ENCODE peak calls at places on chromosome 14, in eight cellular contexts. N is HFF-Myc; Q is activated T-cell treated with anti-CD3 and anti-CD28 coated beads, Interleukin-2, amount 50 U/mL, for 72 hours; L is activated CD4-positive, CD25-positive, alpha-beta regulatory T cell treated with anti-CD3 and anti-CD28 coated beads, Interleukin-2, amount 50 U/mL, for 72 hours; P is NCI-H1105; A is A549; R is CD4-positive, alpha-beta T cell; O is posterior vena cava. D is an unnamed sample.
A peak's percentile ranks its signal among the peaks of the same experiment; 100 is the strongest.

GRCh38 chr14:70212752-70213151 is 24.0 kb upstream of the SLC8A3 start:
- DNase-seq in N (no peak), P (no peak), O (no peak), L (no peak), A (no peak), Q (no peak), R (no peak), D (no peak)

GRCh38 chr14:90959344-90959743 is 101.1 kb downstream of the RPS6KA5 start:
- DNase-seq in P (no peak), O (no peak), N (no peak), R (no peak), A (no peak), L (no peak), Q (no peak), D (no peak)

GRCh38 chr14:96576359-96576758 is 74.2 kb downstream of the PAPOLA start:
- DNase-seq in N (no peak), L (no peak), A (no peak), R (no peak), Q (no peak), O (no peak), P (no peak), D (no peak)

GRCh38 chr14:94769413-94770250 is at the start of gene GSC:
- DNase-seq in R (no peak), N (no peak), A (peak; percentile 57), P (peak; percentile 71), Q (peak; percentile 42), O (no peak), L (no peak), D (no peak)

GRCh38 chr14:92768795-92769194 is 20.4 kb upstream of the LGMN start:
- DNase-seq in Q (no peak), L (no peak), O (no peak), N (no peak), A (no peak), P (no peak), R (no peak), D (no peak)

GRCh38 chr14:39717000-39717399 is 284.8 kb upstream of the FBXO33 start:
- DNase-seq in N (no peak), P (no peak), Q (no peak), A (no peak), R (no peak), L (no peak), O (no peak), D (no peak)

GRCh38 chr14:94485944-94486841 is 10.2 kb upstream of the SERPINA9 start:
- DNase-seq in L (peak; percentile 59), P (peak; percentile 50), N (peak; percentile 10), A (peak; percentile 37), O (peak; percentile 86), R (peak; percentile 11), Q (peak; percentile 65), D (no peak)

GRCh38 chr14:88825078-88825458 is 617 bp downstream of the TTC8 start:
- DNase-seq in R (no peak), A (no peak), N (no peak), L (no peak), P (no peak), Q (no peak), O (no peak), D (no peak)

GRCh38 chr14:24343795-24344660 is 4.2 kb upstream of the RIPK3 start:
- DNase-seq in O (peak; percentile 17), P (no peak), Q (no peak), R (no peak), N (no peak), L (no peak), A (no peak), D (no peak)

GRCh38 chr14:34580381-34580780 is 40.9 kb upstream of the EAPP start:
- DNase-seq in P (no peak), Q (no peak), R (no peak), N (no peak), L (no peak), A (no peak), O (peak; percentile 55), D (peak; percentile 13)

GRCh38 chr14:52686176-52686575 is 9.2 kb downstream of the ERO1A start:
- DNase-seq in R (no peak), O (no peak), N (no peak), P (no peak), A (no peak), L (no peak), Q (no peak), D (no peak)

GRCh38 chr14:22748691-22749090 is 17.8 kb upstream of the OXA1L start:
- DNase-seq in O (no peak), Q (no peak), P (no peak), R (no peak), N (no peak), A (no peak), L (no peak), D (no peak)

GRCh38 chr14:21534576-21534975 is 8.4 kb upstream of the SALL2 start:
- DNase-seq in O (no peak), Q (no peak), L (no peak), P (no peak), N (no peak), R (no peak), A (no peak), D (no peak)

GRCh38 chr14:20679907-20680306 is 4.5 kb upstream of the RNASE4 start:
- DNase-seq in O (no peak), A (peak; percentile 72), Q (no peak), R (no peak), P (no peak), N (no peak), L (no peak), D (no peak)

GRCh38 chr14:79890527-79890926 is 320.8 kb downstream of the DIO2 start:
- DNase-seq in Q (no peak), N (no peak), O (no peak), A (no peak), P (no peak), R (no peak), L (no peak), D (no peak)

GRCh38 chr14:35189422-35189821 is 67.1 kb downstream of the PRORP start:
- DNase-seq in O (no peak), R (no peak), A (no peak), L (no peak), N (no peak), Q (no peak), P (no peak), D (no peak)

GRCh38 chr14:98269533-98269932 is 1002.5 kb downstream of the BCL11B start:
- DNase-seq in N (no peak), L (no peak), P (no peak), O (no peak), R (no peak), Q (no peak), A (no peak), D (no peak)

GRCh38 chr14:48005986-48006385 is 330.6 kb upstream of the MDGA2 start:
- DNase-seq in N (no peak), O (no peak), Q (no peak), R (no peak), P (no peak), A (no peak), L (no peak), D (no peak)

GRCh38 chr14:55532645-55533309 is 47.2 kb upstream of the KTN1 start:
- DNase-seq in R (no peak), A (no peak), Q (no peak), N (no peak), P (no peak), L (no peak), O (no peak), D (no peak)

GRCh38 chr14:26401170-26401968 is 196.5 kb downstream of the NOVA1 start:
- DNase-seq in L (no peak), R (no peak), P (peak; percentile 17), O (no peak), Q (no peak), N (no peak), A (no peak), D (no peak)

GRCh38 chr14:52153939-52154338 is 85.1 kb upstream of the NID2 start:
- DNase-seq in Q (no peak), L (no peak), O (no peak), N (no peak), A (no peak), P (peak; percentile 48), R (no peak), D (no peak)

GRCh38 chr14:50559990-50560928 is at the start of gene ATL1:
- DNase-seq in P (peak; percentile 80), N (no peak), Q (peak; percentile 33), R (peak; percentile 4), A (peak; percentile 70), O (peak; percentile 94), L (peak; percentile 36), D (peak; percentile 91)

GRCh38 chr14:54893151-54893760 is 9.4 kb downstream of the GCH1 start:
- DNase-seq in O (no peak), P (peak; percentile 14), R (no peak), A (peak; percentile 56), Q (peak; percentile 38), L (no peak), N (peak; percentile 61), D (no peak)

GRCh38 chr14:73829526-73830431 is 21.9 kb upstream of the PTGR2 start:
- DNase-seq in A (peak; percentile 43), N (no peak), Q (peak; percentile 71), P (no peak), O (no peak), L (no peak), R (no peak), D (peak; percentile 22)